ENCODE peak calls at places on chromosomes 16 and 17, in six cellular contexts. N is AG08395, C is stomach, A is NCI-H1048, E is activated B cell treated with CpG ODN at 0.5 μM for 24 hours, X is HCT116. P is an unnamed sample.

GRCh38 chr17:58189436-58190146 is 2.9 kb upstream of the EPX start:
- DNase-seq in N (peak), C (peak), A (no peak), E (no peak), X (peak), P (no peak)

GRCh38 chr17:77208217-77208808 is 67.5 kb downstream of the SEC14L1 start:
- DNase-seq in N (peak), C (peak), A (no peak), E (no peak), X (no peak), P (no peak)

GRCh38 chr16:75385507-75386152 is 47.7 kb downstream of the CFDP1 start:
- DNase-seq in N (peak), C (no peak), A (no peak), E (no peak), X (peak), P (no peak)

GRCh38 chr17:45334231-45334630 is 17.4 kb upstream of the MAP3K14 start:
- DNase-seq in N (no peak), C (no peak), A (no peak), E (peak), X (no peak), P (no peak)

GRCh38 chr16:58499615-58500328 is at the start of gene NDRG4:
- DNase-seq in N (peak), C (peak), A (peak), E (no peak), X (peak), P (peak)

GRCh38 chr16:71479420-71479819 is 9.7 kb downstream of the ZNF19 start:
- DNase-seq in N (no peak), C (no peak), A (no peak), E (no peak), X (no peak), P (no peak)

GRCh38 chr17:82356028-82356427 is 3.0 kb upstream of the TEX19 start:
- DNase-seq in N (no peak), C (peak), A (no peak), E (no peak), X (no peak), P (no peak)

GRCh38 chr16:66609139-66609510 is 4.6 kb downstream of the CMTM3 start:
- DNase-seq in N (no peak), C (no peak), A (no peak), E (no peak), X (no peak), P (no peak)

GRCh38 chr16:46884513-46885293 is 541 bp downstream of the GPT2 start:
- DNase-seq in N (no peak), C (no peak), A (no peak), E (no peak), X (no peak), P (no peak)

GRCh38 chr17:34070712-34071111 is 184.4 kb upstream of the CCL2 start:
- DNase-seq in N (no peak), C (no peak), A (no peak), E (no peak), X (no peak), P (no peak)

GRCh38 chr16:3070608-3071111 is 5.2 kb downstream of the IL32 start:
- DNase-seq in N (no peak), C (no peak), A (no peak), E (no peak), X (no peak), P (no peak)

GRCh38 chr17:65539867-65540266 is 21.6 kb downstream of the AXIN2 start:
- DNase-seq in N (no peak), C (no peak), A (no peak), E (no peak), X (no peak), P (no peak)

GRCh38 chr17:57808882-57809281 is 41.0 kb downstream of the MRPS23 start:
- DNase-seq in N (no peak), C (no peak), A (no peak), E (no peak), X (no peak), P (no peak)

GRCh38 chr17:71527311-71527710 is 593.5 kb upstream of the SOX9 start:
- DNase-seq in N (no peak), C (no peak), A (no peak), E (no peak), X (no peak), P (no peak)

GRCh38 chr17:83062818-83063671 is 16.4 kb upstream of the METRNL start:
- DNase-seq in N (no peak), C (peak), A (no peak), E (peak), X (no peak), P (no peak)

GRCh38 chr17:44829558-44830358 is at the start of gene GJC1:
- DNase-seq in N (peak), C (no peak), A (no peak), E (peak), X (no peak), P (no peak)

GRCh38 chr17:60863892-60864673 is 186.4 kb downstream of the BCAS3 start:
- DNase-seq in N (no peak), C (no peak), A (no peak), E (no peak), X (no peak), P (no peak)

GRCh38 chr16:180101-180920 is at the start of gene HBQ1:
- DNase-seq in N (peak), C (no peak), A (no peak), E (peak), X (no peak), P (no peak)

GRCh38 chr17:19768046-19768782 is 20.1 kb upstream of the ALDH3A1 start:
- DNase-seq in N (no peak), C (no peak), A (no peak), E (no peak), X (no peak), P (no peak)

GRCh38 chr17:179066-179432 is 2.4 kb downstream of the DOC2B start:
- DNase-seq in N (no peak), C (no peak), A (no peak), E (no peak), X (no peak), P (no peak)

GRCh38 chr16:20905576-20905975 is 5.0 kb downstream of the LYRM1 start:
- DNase-seq in N (no peak), C (no peak), A (no peak), E (no peak), X (no peak), P (no peak)

GRCh38 chr16:5633845-5634440 is 536.3 kb upstream of the EEF2KMT start:
- DNase-seq in N (no peak), C (no peak), A (no peak), E (no peak), X (peak), P (no peak)

GRCh38 chr16:20849587-20850390 is 43.5 kb downstream of the REXO5 start:
- DNase-seq in N (peak), C (peak), A (peak), E (peak), X (peak), P (no peak)

GRCh38 chr17:55986817-55987216 is 166.5 kb upstream of the ANKFN1 start:
- DNase-seq in N (no peak), C (no peak), A (no peak), E (no peak), X (no peak), P (no peak)

GRCh38 chr17:29146369-29146972 is 33.7 kb downstream of the MYO18A start:
- DNase-seq in N (no peak), C (no peak), A (no peak), E (no peak), X (no peak), P (no peak)

GRCh38 chr17:76370261-76370993 is 14.0 kb upstream of the SPHK1 start:
- DNase-seq in N (peak), C (peak), A (no peak), E (no peak), X (no peak), P (no peak)

GRCh38 chr16:75319513-75320401 is 68.3 kb upstream of the BCAR1 start:
- DNase-seq in N (peak), C (no peak), A (no peak), E (no peak), X (no peak), P (no peak)

GRCh38 chr16:75292691-75293090 is 41.3 kb upstream of the BCAR1 start:
- DNase-seq in N (no peak), C (no peak), A (no peak), E (no peak), X (no peak), P (no peak)

GRCh38 chr16:1990336-1991134 is 765 bp downstream of the SYNGR3 start:
- DNase-seq in N (no peak), C (peak), A (no peak), E (peak), X (no peak), P (no peak)

GRCh38 chr17:420479-421175 is 68.0 kb upstream of the RPH3AL start:
- DNase-seq in N (no peak), C (no peak), A (no peak), E (no peak), X (no peak), P (no peak)

GRCh38 chr17:79948918-79949645 is 86.6 kb downstream of the TBC1D16 start:
- DNase-seq in N (no peak), C (no peak), A (no peak), E (no peak), X (no peak), P (peak)

GRCh38 chr17:66717680-66718079 is 117.2 kb upstream of the CACNG5 start:
- DNase-seq in N (no peak), C (no peak), A (no peak), E (no peak), X (no peak), P (no peak)

GRCh38 chr16:17493012-17493411 is 22.3 kb upstream of the XYLT1 start:
- DNase-seq in N (no peak), C (no peak), A (no peak), E (no peak), X (no peak), P (no peak)

GRCh38 chr16:64865037-64865696 is 256.7 kb downstream of the CDH11 start:
- DNase-seq in N (no peak), C (no peak), A (no peak), E (no peak), X (no peak), P (no peak)

GRCh38 chr17:75502072-75502745 is 13.1 kb downstream of the CASKIN2 start:
- DNase-seq in N (no peak), C (no peak), A (no peak), E (no peak), X (no peak), P (no peak)

GRCh38 chr16:29804455-29805231 is 1.7 kb upstream of the MAZ start:
- DNase-seq in N (peak), C (peak), A (no peak), E (no peak), X (no peak), P (no peak)

GRCh38 chr16:88938119-88938932 is 38.7 kb downstream of the CBFA2T3 start:
- DNase-seq in N (no peak), C (no peak), A (no peak), E (no peak), X (no peak), P (no peak)

P was measured in GM12892.